ENCODE peak calls at places on chromosomes 1 and 21, in ten cellular contexts. One of them, this sample, is unnamed. For H3K36me3, the result is how much of the 10 kb centered on the place peaks cover.

GRCh38 chr1:161037661-161038522 is 872 bp downstream of the TSTD1 start:
- DNase-seq in CD4-positive, alpha-beta memory T cell: no peak
- DNase-seq in pancreas: no peak
- DNase-seq in GM23248: no peak
- DNase-seq in trophoblast cell: peak
- DNase-seq in A673: no peak
- DNase-seq in heart right ventricle: no peak
- DNase-seq in body of pancreas: peak
- DNase-seq in left lung: peak
- DNase-seq in left ventricle myocardium inferior: no peak
- DNase-seq in this sample: no peak

GRCh38 chr1:247415423-247416361 is at the start of gene NLRP3:
- DNase-seq in left ventricle myocardium inferior: peak
- DNase-seq in body of pancreas: peak
- DNase-seq in A673: no peak
- DNase-seq in heart right ventricle: peak
- DNase-seq in CD4-positive, alpha-beta memory T cell: peak
- DNase-seq in GM23248: peak
- DNase-seq in pancreas: no peak
- DNase-seq in trophoblast cell: peak
- DNase-seq in left lung: peak
- DNase-seq in this sample: peak

GRCh38 chr1:56202743-56203142 is 376.6 kb downstream of the PLPP3 start:
- DNase-seq in GM23248: no peak
- DNase-seq in pancreas: no peak
- DNase-seq in body of pancreas: no peak
- DNase-seq in CD4-positive, alpha-beta memory T cell: no peak
- DNase-seq in trophoblast cell: no peak
- DNase-seq in heart right ventricle: no peak
- DNase-seq in left ventricle myocardium inferior: no peak
- DNase-seq in left lung: no peak
- DNase-seq in A673: no peak
- DNase-seq in this sample: no peak

GRCh38 chr1:43774359-43774758 is 67.0 kb downstream of the ST3GAL3 start:
- DNase-seq in heart right ventricle: no peak
- DNase-seq in left ventricle myocardium inferior: no peak
- DNase-seq in CD4-positive, alpha-beta memory T cell: no peak
- DNase-seq in A673: no peak
- DNase-seq in left lung: no peak
- DNase-seq in pancreas: no peak
- DNase-seq in GM23248: peak
- DNase-seq in trophoblast cell: peak
- DNase-seq in body of pancreas: no peak
- DNase-seq in this sample: no peak

GRCh38 chr21:45856422-45856821 is 125.1 kb upstream of the COL6A1 start:
- DNase-seq in CD4-positive, alpha-beta memory T cell: no peak
- DNase-seq in body of pancreas: no peak
- DNase-seq in A673: no peak
- DNase-seq in left ventricle myocardium inferior: no peak
- DNase-seq in left lung: no peak
- DNase-seq in GM23248: no peak
- DNase-seq in pancreas: no peak
- DNase-seq in trophoblast cell: no peak
- DNase-seq in heart right ventricle: no peak
- DNase-seq in this sample: no peak

GRCh38 chr1:66528580-66528979 is 5.4 kb upstream of the SGIP1 start:
- DNase-seq in left ventricle myocardium inferior: no peak
- DNase-seq in left lung: no peak
- DNase-seq in heart right ventricle: no peak
- DNase-seq in pancreas: no peak
- DNase-seq in GM23248: no peak
- DNase-seq in A673: no peak
- DNase-seq in CD4-positive, alpha-beta memory T cell: no peak
- DNase-seq in trophoblast cell: no peak
- DNase-seq in body of pancreas: no peak
- DNase-seq in this sample: no peak

GRCh38 chr1:154994269-154994977 is 1.0 kb downstream of the LENEP start:
- DNase-seq in CD4-positive, alpha-beta memory T cell: no peak
- DNase-seq in pancreas: no peak
- DNase-seq in body of pancreas: no peak
- DNase-seq in heart right ventricle: no peak
- DNase-seq in A673: no peak
- DNase-seq in trophoblast cell: no peak
- DNase-seq in left ventricle myocardium inferior: no peak
- DNase-seq in left lung: peak
- DNase-seq in GM23248: no peak
- DNase-seq in this sample: no peak

GRCh38 chr1:39104158-39105060 is 78.3 kb downstream of the NDUFS5 start:
- DNase-seq in trophoblast cell: peak
- DNase-seq in left ventricle myocardium inferior: peak
- DNase-seq in A673: peak
- DNase-seq in GM23248: peak
- DNase-seq in body of pancreas: peak
- DNase-seq in heart right ventricle: no peak
- DNase-seq in left lung: no peak
- DNase-seq in pancreas: no peak
- DNase-seq in CD4-positive, alpha-beta memory T cell: no peak
- DNase-seq in this sample: peak

GRCh38 chr1:156435551-156436318 is 64.8 kb downstream of the MEF2D start:
- DNase-seq in left lung: no peak
- DNase-seq in heart right ventricle: no peak
- DNase-seq in body of pancreas: no peak
- DNase-seq in A673: no peak
- DNase-seq in GM23248: peak
- DNase-seq in trophoblast cell: no peak
- DNase-seq in pancreas: no peak
- DNase-seq in left ventricle myocardium inferior: no peak
- DNase-seq in CD4-positive, alpha-beta memory T cell: peak
- DNase-seq in this sample: no peak

GRCh38 chr21:20647603-20648002 is 350.6 kb upstream of the NCAM2 start:
- DNase-seq in A673: peak
- DNase-seq in left ventricle myocardium inferior: no peak
- DNase-seq in trophoblast cell: no peak
- DNase-seq in GM23248: no peak
- DNase-seq in left lung: no peak
- DNase-seq in heart right ventricle: no peak
- DNase-seq in CD4-positive, alpha-beta memory T cell: no peak
- DNase-seq in body of pancreas: no peak
- DNase-seq in pancreas: no peak
- DNase-seq in this sample: no peak

GRCh38 chr1:53145942-53146708 is 3.7 kb upstream of the SLC1A7 start:
- DNase-seq in A673: peak
- DNase-seq in CD4-positive, alpha-beta memory T cell: no peak
- DNase-seq in trophoblast cell: peak
- DNase-seq in body of pancreas: peak
- DNase-seq in heart right ventricle: peak
- DNase-seq in left lung: peak
- DNase-seq in left ventricle myocardium inferior: peak
- DNase-seq in GM23248: peak
- DNase-seq in pancreas: peak
- DNase-seq in this sample: peak

GRCh38 chr1:14320518-14320917 is 278.0 kb upstream of the KAZN start:
- DNase-seq in left ventricle myocardium inferior: no peak
- DNase-seq in A673: no peak
- DNase-seq in GM23248: peak
- DNase-seq in trophoblast cell: no peak
- DNase-seq in left lung: no peak
- DNase-seq in body of pancreas: no peak
- DNase-seq in CD4-positive, alpha-beta memory T cell: no peak
- DNase-seq in pancreas: no peak
- DNase-seq in heart right ventricle: no peak
- DNase-seq in this sample: no peak

GRCh38 chr1:162185299-162185698 is 115.8 kb downstream of the NOS1AP start:
- DNase-seq in left ventricle myocardium inferior: no peak
- DNase-seq in left lung: no peak
- DNase-seq in CD4-positive, alpha-beta memory T cell: no peak
- DNase-seq in trophoblast cell: no peak
- DNase-seq in A673: no peak
- DNase-seq in body of pancreas: no peak
- DNase-seq in pancreas: no peak
- DNase-seq in GM23248: peak
- DNase-seq in heart right ventricle: no peak
- DNase-seq in this sample: no peak

DNA sequence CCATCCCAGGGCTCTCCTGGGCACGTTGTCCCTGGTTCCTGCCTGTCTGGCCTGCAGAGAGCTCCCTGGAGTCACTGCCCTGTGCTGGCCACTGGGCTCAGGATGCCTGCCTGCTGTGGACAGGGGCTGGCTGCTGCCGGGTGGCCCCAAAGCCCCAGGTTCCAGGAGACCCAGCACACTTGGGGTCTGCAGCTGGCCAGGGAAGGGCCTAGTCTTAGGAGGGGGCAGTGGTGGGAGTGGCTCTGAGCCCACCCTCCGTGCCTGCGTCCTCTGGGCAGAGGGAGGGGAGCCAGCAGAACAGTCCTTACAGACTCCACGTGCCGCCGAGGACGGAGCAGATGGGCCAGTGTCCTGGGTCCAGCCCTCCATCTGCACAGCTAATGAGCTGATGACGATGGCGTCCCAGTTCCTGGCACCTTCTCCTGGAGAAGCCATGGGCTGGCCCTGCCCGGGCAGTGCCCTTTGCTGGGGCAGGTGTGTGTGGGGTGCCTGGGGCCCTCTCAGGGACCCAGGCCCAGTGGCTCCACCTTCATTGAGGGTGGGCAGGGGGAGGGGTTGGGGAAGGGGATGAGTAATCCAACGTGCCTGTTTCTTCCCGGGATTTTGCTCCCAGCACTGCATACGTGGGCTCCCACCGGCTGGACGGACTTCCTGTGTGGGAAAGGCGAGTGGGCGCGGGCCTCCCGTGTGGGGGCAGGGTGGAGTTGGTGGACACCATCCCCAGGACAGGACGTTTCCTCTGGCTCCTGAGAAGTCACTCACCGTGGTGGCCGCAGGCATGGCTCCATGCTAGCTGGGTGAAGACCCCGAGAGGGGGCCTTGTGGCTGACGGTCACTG is 6.8 kb upstream of the PLCH2 start:
- DNase-seq in left lung: no peak
- DNase-seq in left ventricle myocardium inferior: no peak
- DNase-seq in pancreas: no peak
- DNase-seq in A673: no peak
- DNase-seq in GM23248: no peak
- DNase-seq in body of pancreas: no peak
- DNase-seq in trophoblast cell: no peak
- DNase-seq in heart right ventricle: no peak
- DNase-seq in CD4-positive, alpha-beta memory T cell: no peak
- DNase-seq in this sample: no peak
- H3K27ac ChIP-seq in left lung: no peak
- H3K27ac ChIP-seq in left ventricle myocardium inferior: no peak
- H3K27ac ChIP-seq in pancreas: no peak
- H3K27ac ChIP-seq in A673: no peak
- H3K27ac ChIP-seq in GM23248: no peak
- H3K27ac ChIP-seq in body of pancreas: no peak
- H3K27ac ChIP-seq in trophoblast cell: no peak
- H3K27ac ChIP-seq in heart right ventricle: no peak
- H3K27ac ChIP-seq in CD4-positive, alpha-beta memory T cell: no peak
- H3K27ac ChIP-seq in this sample: no peak

DNA sequence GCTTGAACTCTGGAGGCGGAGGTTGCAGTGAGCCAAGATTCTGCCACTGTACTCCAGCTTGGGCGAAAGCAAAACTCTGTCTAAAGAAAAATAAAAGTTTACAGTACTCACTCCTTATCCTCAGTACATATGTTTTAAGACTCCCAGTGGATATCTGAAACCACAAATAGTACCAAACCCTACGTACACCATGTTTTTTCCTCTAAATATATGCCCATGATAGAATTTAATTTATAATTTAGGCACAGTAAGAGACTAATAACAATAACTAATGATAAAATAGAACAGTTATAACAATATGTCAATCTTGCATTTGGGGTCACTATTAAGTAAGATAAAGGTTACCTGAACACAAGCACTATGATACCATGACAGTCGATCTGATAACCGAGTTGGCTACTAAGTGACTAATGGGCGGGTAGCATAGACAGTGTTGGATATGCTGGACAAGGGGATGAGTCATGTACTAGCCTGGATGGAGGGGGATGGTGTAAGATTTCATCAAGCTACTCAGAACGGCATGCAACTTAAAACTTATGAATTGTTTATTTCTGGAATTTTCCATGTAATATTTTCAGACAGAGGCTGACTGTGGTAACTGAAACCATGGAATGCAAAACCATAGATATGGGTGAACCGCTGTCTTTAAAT is 43.7 kb downstream of the ST7L start:
- DNase-seq in A673: peak
- DNase-seq in left lung: no peak
- DNase-seq in heart right ventricle: no peak
- DNase-seq in body of pancreas: no peak
- DNase-seq in pancreas: no peak
- DNase-seq in CD4-positive, alpha-beta memory T cell: no peak
- DNase-seq in left ventricle myocardium inferior: no peak
- DNase-seq in GM23248: peak
- DNase-seq in trophoblast cell: peak
- DNase-seq in this sample: no peak
- H3K36me3 ChIP-seq in A673: under half
- H3K36me3 ChIP-seq in left lung: half or more
- H3K36me3 ChIP-seq in heart right ventricle: half or more
- H3K36me3 ChIP-seq in body of pancreas: under half
- H3K36me3 ChIP-seq in pancreas: under half
- H3K36me3 ChIP-seq in CD4-positive, alpha-beta memory T cell: under half
- H3K36me3 ChIP-seq in left ventricle myocardium inferior: half or more
- H3K36me3 ChIP-seq in GM23248: under half
- H3K36me3 ChIP-seq in trophoblast cell: under half
- H3K36me3 ChIP-seq in this sample: under half

DNA sequence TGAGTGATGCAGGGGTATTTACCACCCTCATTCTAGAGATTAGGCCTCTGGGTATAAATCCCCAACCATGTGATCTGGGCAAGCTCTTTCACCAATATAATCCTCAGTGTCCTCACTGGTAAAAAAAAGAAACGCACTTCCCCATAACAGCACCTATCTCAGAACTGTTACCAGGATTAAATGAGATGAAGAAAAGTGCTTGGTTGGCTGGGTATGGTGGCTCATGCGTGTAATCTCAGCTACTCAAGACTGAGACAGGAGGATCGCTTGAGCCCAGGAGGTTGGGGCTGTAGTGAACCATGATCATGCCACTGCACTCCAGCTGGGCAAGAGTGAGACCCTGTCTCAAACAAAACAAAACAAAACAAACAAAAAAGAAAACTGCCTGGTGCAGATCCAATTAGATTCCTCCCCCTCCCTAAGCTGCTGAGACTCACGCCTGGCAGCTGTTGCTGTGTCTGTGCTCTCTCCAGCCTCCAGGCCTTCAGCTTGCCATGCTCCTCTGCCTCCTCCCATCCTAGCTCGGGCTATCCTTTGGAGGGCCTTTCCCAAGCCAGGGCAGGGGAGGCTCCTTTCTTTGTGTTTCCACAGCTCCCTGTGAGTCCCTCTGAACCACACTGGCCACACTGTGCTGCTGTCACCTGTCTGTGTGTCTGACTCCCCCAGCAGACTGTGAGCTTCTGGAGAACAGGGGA is 19.0 kb downstream of the CYB5RL start:
- DNase-seq in trophoblast cell: no peak
- DNase-seq in body of pancreas: no peak
- DNase-seq in GM23248: no peak
- DNase-seq in left lung: no peak
- DNase-seq in pancreas: no peak
- DNase-seq in A673: no peak
- DNase-seq in CD4-positive, alpha-beta memory T cell: no peak
- DNase-seq in left ventricle myocardium inferior: no peak
- DNase-seq in heart right ventricle: no peak
- DNase-seq in this sample: no peak
- H3K27ac ChIP-seq in trophoblast cell: no peak
- H3K27ac ChIP-seq in body of pancreas: no peak
- H3K27ac ChIP-seq in GM23248: no peak
- H3K27ac ChIP-seq in left lung: no peak
- H3K27ac ChIP-seq in pancreas: no peak
- H3K27ac ChIP-seq in A673: no peak
- H3K27ac ChIP-seq in CD4-positive, alpha-beta memory T cell: no peak
- H3K27ac ChIP-seq in left ventricle myocardium inferior: no peak
- H3K27ac ChIP-seq in heart right ventricle: no peak
- H3K27ac ChIP-seq in this sample: no peak

GRCh38 chr1:241212624-241213023 is 144.4 kb downstream of the RGS7 start:
- DNase-seq in pancreas: no peak
- DNase-seq in trophoblast cell: no peak
- DNase-seq in A673: no peak
- DNase-seq in GM23248: no peak
- DNase-seq in left ventricle myocardium inferior: no peak
- DNase-seq in heart right ventricle: no peak
- DNase-seq in body of pancreas: no peak
- DNase-seq in CD4-positive, alpha-beta memory T cell: no peak
- DNase-seq in left lung: no peak
- DNase-seq in this sample: no peak
- H3K36me3 ChIP-seq in pancreas: under half
- H3K36me3 ChIP-seq in trophoblast cell: under half
- H3K36me3 ChIP-seq in A673: under half
- H3K36me3 ChIP-seq in GM23248: under half
- H3K36me3 ChIP-seq in left ventricle myocardium inferior: under half
- H3K36me3 ChIP-seq in heart right ventricle: under half
- H3K36me3 ChIP-seq in body of pancreas: under half
- H3K36me3 ChIP-seq in CD4-positive, alpha-beta memory T cell: under half
- H3K36me3 ChIP-seq in left lung: under half
- H3K36me3 ChIP-seq in this sample: under half